ENCODE peak calls at places on chromosome 4, in six cellular contexts. P, A, L, V, I and E are unnamed samples. For H3K27me3, the result is how much of the 10 kb centered on the place peaks cover.

GRCh38 chr4:123266221-123266620 is 130.4 kb upstream of the SPRY1 start:
- DNase-seq in P (no peak), A (no peak), L (no peak), V (no peak), I (no peak), E (no peak)

GRCh38 chr4:93466440-93466839 is 362.1 kb upstream of the ATOH1 start:
- DNase-seq in P (no peak), A (peak), L (peak), V (no peak), I (no peak), E (no peak)

GRCh38 chr4:88720749-88721428 is 23.3 kb upstream of the NAP1L5 start:
- DNase-seq in P (no peak), A (no peak), L (no peak), V (no peak), I (no peak), E (no peak)

GRCh38 chr4:65559270-65559669 is 111.0 kb downstream of the EPHA5 start:
- DNase-seq in P (no peak), A (no peak), L (no peak), V (no peak), I (no peak), E (no peak)

GRCh38 chr4:32562010-32562409 is 1841.8 kb downstream of the PCDH7 start:
- DNase-seq in P (no peak), A (no peak), L (no peak), V (no peak), I (no peak), E (no peak)

GRCh38 chr4:85102606-85103005 is 136.1 kb upstream of the WDFY3 start:
- DNase-seq in P (no peak), A (no peak), L (no peak), V (no peak), I (no peak), E (peak)

GRCh38 chr4:167221074-167221473 is 13.2 kb downstream of the SPOCK3 start:
- DNase-seq in P (no peak), A (no peak), L (no peak), V (no peak), I (no peak), E (no peak)

GRCh38 chr4:142312391-142312790 is 533.7 kb downstream of the INPP4B start:
- DNase-seq in P (no peak), A (no peak), L (no peak), V (no peak), I (no peak), E (no peak)

GRCh38 chr4:54484361-54484760 is 173.4 kb upstream of the KIT start:
- DNase-seq in P (no peak), A (no peak), L (no peak), V (peak), I (no peak), E (no peak)

GRCh38 chr4:121953860-121954259 is 2.0 kb upstream of the TRPC3 start:
- DNase-seq in P (no peak), A (no peak), L (no peak), V (no peak), I (no peak), E (no peak)

GRCh38 chr4:79823148-79823763 is 249.8 kb downstream of the ANTXR2 start:
- DNase-seq in P (peak), A (no peak), L (no peak), V (no peak), I (peak), E (peak)

GRCh38 chr4:114156371-114156770 is 176.9 kb upstream of the ARSJ start:
- DNase-seq in P (peak), A (no peak), L (no peak), V (no peak), I (no peak), E (no peak)

GRCh38 chr4:23981328-23981727 is 91.5 kb upstream of the PPARGC1A start:
- DNase-seq in P (peak), A (no peak), L (no peak), V (no peak), I (no peak), E (no peak)

GRCh38 chr4:172740434-172740833 is 428.2 kb upstream of the GALNT7 start:
- DNase-seq in P (peak), A (no peak), L (no peak), V (no peak), I (no peak), E (no peak)

GRCh38 chr4:147840846-147841732 is 109.2 kb downstream of the ARHGAP10 start:
- DNase-seq in P (no peak), A (no peak), L (no peak), V (no peak), I (no peak), E (no peak)

GRCh38 chr4:161642708-161643107 is 521.1 kb downstream of the FSTL5 start:
- DNase-seq in P (peak), A (no peak), L (no peak), V (no peak), I (no peak), E (no peak)

GRCh38 chr4:127239902-127240575 is 392.7 kb upstream of the INTU start:
- DNase-seq in P (no peak), A (no peak), L (no peak), V (no peak), I (no peak), E (no peak)

GRCh38 chr4:73705056-73705432 is 35.3 kb upstream of the CXCL8 start:
- DNase-seq in P (peak), A (no peak), L (peak), V (no peak), I (no peak), E (peak)

GRCh38 chr4:123573866-123574508 is 177.4 kb downstream of the SPRY1 start:
- DNase-seq in P (no peak), A (no peak), L (no peak), V (no peak), I (no peak), E (no peak)

GRCh38 chr4:106463622-106464021 is 95.0 kb upstream of the GIMD1 start:
- DNase-seq in P (no peak), A (no peak), L (no peak), V (no peak), I (no peak), E (no peak)

GRCh38 chr4:107147864-107148263 is 111.8 kb upstream of the DKK2 start:
- DNase-seq in P (no peak), A (no peak), L (no peak), V (no peak), I (no peak), E (no peak)

GRCh38 chr4:124943938-124944337 is 231.4 kb upstream of the ANKRD50 start:
- DNase-seq in P (no peak), A (no peak), L (no peak), V (no peak), I (no peak), E (no peak)

GRCh38 chr4:73864365-73864764 is 4.8 kb upstream of the CXCL1 start:
- DNase-seq in P (no peak), A (peak), L (peak), V (no peak), I (no peak), E (no peak)

GRCh38 chr4:788636-789297 is 37.2 kb downstream of the CPLX1 start:
- DNase-seq in P (no peak), A (no peak), L (no peak), V (no peak), I (no peak), E (no peak)

GRCh38 chr4:790466-790820 is 35.5 kb downstream of the CPLX1 start:
- DNase-seq in P (no peak), A (no peak), L (no peak), V (no peak), I (no peak), E (no peak)

GRCh38 chr4:788006-788635 is 37.8 kb downstream of the CPLX1 start:
- DNase-seq in P (no peak), A (no peak), L (no peak), V (no peak), I (no peak), E (no peak)

GRCh38 chr4:791201-791865 is 34.6 kb downstream of the CPLX1 start:
- DNase-seq in P (no peak), A (no peak), L (no peak), V (no peak), I (no peak), E (no peak)

GRCh38 chr4:789571-790465 is 36.1 kb downstream of the CPLX1 start:
- DNase-seq in P (no peak), A (no peak), L (no peak), V (no peak), I (no peak), E (no peak)
- H3K27me3 ChIP-seq in P (under half), A (half or more), L (half or more), V (half or more), I (under half), E (half or more)

DNA sequence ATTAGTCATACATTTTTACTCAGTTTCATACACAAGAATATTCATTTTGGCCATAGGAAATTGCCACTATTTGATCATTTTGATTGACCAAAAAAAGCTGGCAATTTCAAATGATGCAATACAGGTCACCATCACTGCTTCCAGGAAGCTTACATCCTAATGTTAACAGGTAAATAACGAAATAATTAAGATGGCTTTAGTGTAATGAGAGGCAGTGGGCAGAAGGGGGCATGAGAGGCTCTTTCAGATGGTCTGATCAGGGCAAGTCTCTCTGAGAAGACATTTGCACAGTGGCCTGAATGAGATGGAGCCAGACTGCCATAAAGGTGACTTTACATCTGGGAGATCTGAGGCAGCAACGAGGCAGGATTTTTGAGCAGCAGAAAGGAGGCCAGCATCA is 170.7 kb downstream of the SLIT2 start:
- DNase-seq in P (peak), A (peak), L (peak), V (no peak), I (no peak), E (peak)
- TF ChIP-seq CTCF in P (peak), A (peak), L (peak), V (peak), I (peak), E (peak)

GRCh38 chr4:39522068-39522467 is 5.2 kb downstream of the UGDH start:
- DNase-seq in P (no peak), A (no peak), L (no peak), V (no peak), I (no peak), E (no peak)
- H3K4me3 ChIP-seq in P (peak), A (no peak), L (no peak), V (no peak), I (no peak), E (no peak)

GRCh38 chr4:144656857-144657256 is 10.9 kb downstream of the HHIP start:
- DNase-seq in P (no peak), A (no peak), L (no peak), V (no peak), I (no peak), E (no peak)

GRCh38 chr4:144658015-144658567 is 12.1 kb downstream of the HHIP start:
- DNase-seq in P (no peak), A (no peak), L (no peak), V (no peak), I (no peak), E (no peak)

GRCh38 chr4:144655491-144655890 is 9.5 kb downstream of the HHIP start:
- DNase-seq in P (peak), A (no peak), L (no peak), V (no peak), I (no peak), E (no peak)

GRCh38 chr4:144659493-144659892 is 13.5 kb downstream of the HHIP start:
- DNase-seq in P (no peak), A (no peak), L (no peak), V (no peak), I (no peak), E (no peak)

DNA sequence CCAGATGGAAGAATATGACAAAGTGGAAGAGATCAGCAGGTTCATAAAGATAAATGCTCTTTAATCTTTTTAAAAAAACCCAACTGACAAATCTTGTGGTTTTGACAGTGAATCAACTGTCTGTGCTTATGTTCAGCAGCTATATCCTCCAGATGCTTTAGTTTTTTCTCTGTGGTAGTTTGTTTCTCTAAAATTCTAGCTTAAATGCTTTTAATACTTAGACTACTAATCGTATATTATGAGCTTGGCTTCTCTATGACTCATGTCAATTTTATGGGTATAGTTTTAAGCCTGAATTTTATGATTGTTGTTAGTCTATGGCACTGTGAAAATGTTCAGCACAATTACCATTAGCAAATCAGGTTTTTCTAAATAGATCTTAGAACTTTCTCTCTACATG is 13.0 kb downstream of the HHIP start:
- DNase-seq in P (peak), A (no peak), L (no peak), V (no peak), I (peak), E (no peak)
- H3K27me3 ChIP-seq in P (under half), A (under half), L (under half), V (under half), I (under half), E (under half)

DNA sequence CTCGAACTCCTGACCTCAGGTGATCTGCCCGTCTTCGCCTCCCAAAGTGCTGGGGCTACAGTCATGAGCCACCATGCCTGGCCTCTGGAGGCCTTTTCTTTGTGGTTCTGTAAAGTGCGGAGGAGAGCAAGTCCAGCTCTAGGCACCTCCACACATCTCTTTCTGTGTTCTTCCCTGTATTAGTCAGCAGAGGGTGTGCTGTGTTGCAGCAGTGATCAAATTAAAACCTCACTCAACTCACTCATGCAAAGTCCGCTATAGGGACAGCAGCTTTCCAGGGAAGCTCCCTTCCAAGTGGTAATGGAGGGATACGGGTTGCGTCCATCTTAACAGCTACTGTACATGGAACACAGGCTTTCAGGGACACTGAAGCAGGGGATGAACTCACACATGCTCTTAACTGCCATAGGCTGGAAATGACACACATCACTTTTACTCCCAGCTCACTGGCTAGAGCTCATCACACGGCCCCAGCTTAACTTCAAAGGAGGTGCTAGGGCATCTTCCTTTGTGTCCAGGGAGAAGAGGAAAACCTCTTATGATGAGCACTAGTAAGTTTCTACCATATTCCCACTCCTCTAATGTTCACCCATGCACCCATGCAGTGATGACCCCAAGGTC is 36.0 kb upstream of the CCNG2 start:
- DNase-seq in P (no peak), A (no peak), L (peak), V (no peak), I (no peak), E (no peak)
- TF ChIP-seq CTCF in P (no peak), A (no peak), L (peak), V (no peak), I (no peak), E (peak)

DNA sequence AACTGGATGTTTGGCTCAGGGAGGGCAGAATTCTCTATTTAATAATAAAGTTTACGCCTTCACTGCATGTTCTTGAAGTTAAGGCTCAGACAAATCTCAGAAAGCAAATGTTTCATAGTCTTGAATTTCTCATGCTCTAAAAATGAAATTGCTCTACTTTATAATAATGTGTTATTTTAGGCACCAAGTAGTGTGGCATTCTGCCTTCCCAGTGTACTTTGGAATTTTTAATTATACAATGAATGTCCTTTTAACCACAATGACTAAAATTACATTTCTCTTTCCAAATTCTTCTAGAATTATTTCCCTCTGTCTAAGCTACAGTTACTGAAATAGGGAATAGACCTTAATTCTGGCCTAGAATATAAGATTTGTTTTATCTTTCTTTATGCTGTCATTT is 97.9 kb upstream of the PDE5A start:
- DNase-seq in P (peak), A (no peak), L (no peak), V (no peak), I (no peak), E (no peak)
- H3K4me3 ChIP-seq in P (no peak), A (no peak), L (no peak), V (no peak), I (no peak), E (no peak)